ENCODE peak calls at places on chromosomes 5 and 9, in seven cellular contexts. J is CD8-positive, alpha-beta T cell; M is lower lobe of right lung; G is Panc1; L is AG09319; C is CD4-positive, alpha-beta T cell; D is MCF 10A. H is an unnamed sample.

GRCh38 chr9:38117646-38118045 is 48.6 kb upstream of the SHB start:
- DNase-seq in L (no peak), J (peak; percentile 15), C (no peak), M (no peak), G (no peak), D (no peak), H (no peak)

GRCh38 chr9:127588740-127589506 is 23.2 kb upstream of the STXBP1 start:
- DNase-seq in M (no peak), J (no peak), D (no peak), L (no peak), C (no peak), G (no peak), H (no peak)

GRCh38 chr9:69817202-69817601 is 3.4 kb upstream of the CFAP95 start:
- DNase-seq in L (no peak), D (no peak), M (no peak), C (no peak), G (no peak), J (no peak), H (no peak)

GRCh38 chr9:125260564-125260963 is 1.1 kb upstream of the GAPVD1 start:
- DNase-seq in G (no peak), J (no peak), D (no peak), M (no peak), C (no peak), L (no peak), H (peak; percentile 19)

GRCh38 chr9:77440057-77440456 is 208.1 kb downstream of the GNA14 start:
- DNase-seq in C (no peak), M (no peak), D (no peak), G (no peak), L (no peak), J (no peak), H (peak; percentile 90)

GRCh38 chr9:137281345-137282116 is 4.0 kb downstream of the TOR4A start:
- DNase-seq in L (no peak), M (no peak), G (no peak), C (no peak), J (no peak), D (no peak), H (no peak)

GRCh38 chr5:96476654-96477053 is 43.6 kb upstream of the PCSK1 start:
- DNase-seq in D (no peak), C (no peak), G (no peak), L (no peak), J (no peak), M (no peak), H (no peak)

GRCh38 chr5:43396762-43397304 is 15.4 kb downstream of the CCL28 start:
- DNase-seq in D (peak; percentile 49), M (peak; percentile 80), G (no peak), C (peak; percentile 49), J (peak; percentile 80), L (no peak), H (no peak)

GRCh38 chr5:25301836-25302235 is 657.1 kb upstream of the CDH10 start:
- DNase-seq in J (no peak), M (no peak), D (no peak), C (no peak), L (no peak), G (no peak), H (no peak)

GRCh38 chr5:180950291-180950949 is 38.2 kb upstream of the BTNL3 start:
- DNase-seq in M (no peak), G (no peak), D (peak; percentile 79), L (no peak), J (no peak), C (no peak), H (no peak)

GRCh38 chr9:111195779-111196178 is 134.2 kb downstream of the OR2K2 start:
- DNase-seq in G (no peak), L (no peak), C (no peak), J (no peak), M (no peak), D (no peak), H (no peak)

GRCh38 chr5:129018836-129019235 is 53.5 kb downstream of the SLC27A6 start:
- DNase-seq in G (no peak), L (no peak), J (no peak), C (no peak), M (no peak), D (no peak), H (no peak)

GRCh38 chr9:4306066-4306787 is 6.4 kb upstream of the GLIS3 start:
- DNase-seq in C (no peak), G (no peak), J (no peak), M (no peak), D (no peak), L (no peak), H (no peak)

GRCh38 chr5:32852535-32852934 is 141.4 kb downstream of the NPR3 start:
- DNase-seq in J (no peak), D (peak; percentile 76), M (peak; percentile 46), G (peak; percentile 20), L (peak; percentile 64), C (no peak), H (peak; percentile 56)

GRCh38 chr5:149546974-149547373 is 4.3 kb downstream of the CSNK1A1 start:
- DNase-seq in D (no peak), L (no peak), C (no peak), G (no peak), J (no peak), M (no peak), H (no peak)

GRCh38 chr5:168014423-168014822 is 277.0 kb upstream of the WWC1 start:
- DNase-seq in C (no peak), L (no peak), G (no peak), J (no peak), D (no peak), M (no peak), H (no peak)

GRCh38 chr5:103562084-103562452 is 521 bp downstream of the NUDT12 start:
- DNase-seq in L (no peak), D (no peak), G (no peak), J (no peak), C (no peak), M (peak; percentile 32), H (no peak)

GRCh38 chr9:87876708-87877107 is 6.0 kb upstream of the SPATA31E1 start:
- DNase-seq in J (peak; percentile 37), L (no peak), C (no peak), M (no peak), D (no peak), G (no peak), H (no peak)

GRCh38 chr5:111461261-111461671 is 51.1 kb downstream of the STARD4 start:
- DNase-seq in C (no peak), G (no peak), J (no peak), M (no peak), L (no peak), D (no peak), H (no peak)

GRCh38 chr9:105503873-105504272 is 54.1 kb upstream of the FKTN start:
- DNase-seq in D (peak; percentile 5), L (no peak), J (no peak), M (no peak), G (no peak), C (no peak), H (no peak)

GRCh38 chr5:56003179-56003578 is 8.4 kb upstream of the IL6ST start:
- DNase-seq in G (no peak), D (peak; percentile 71), C (no peak), M (no peak), J (no peak), L (no peak), H (no peak)

GRCh38 chr9:112705773-112706427 is 12.0 kb downstream of the INIP start:
- DNase-seq in M (no peak), D (peak; percentile 27), J (no peak), L (no peak), G (no peak), C (no peak), H (peak; percentile 46)

GRCh38 chr5:61304611-61305369 is 27.3 kb upstream of the ZSWIM6 start:
- DNase-seq in G (peak; percentile 94), L (peak; percentile 42), M (peak; percentile 71), J (no peak), C (no peak), D (peak; percentile 89), H (no peak)

GRCh38 chr5:57184322-57184721 is 10.5 kb downstream of the GPBP1 start:
- DNase-seq in C (no peak), J (no peak), D (peak; percentile 32), G (no peak), M (no peak), L (no peak), H (no peak)
- TF ChIP-seq CTCF in C (no peak), J (no peak), D (no peak), G (no peak), M (no peak), L (no peak), H (no peak)

GRCh38 chr5:79795764-79796398 is 106.2 kb downstream of the CMYA5 start:
- DNase-seq in M (no peak), G (no peak), C (no peak), D (peak; percentile 46), J (no peak), L (no peak), H (peak; percentile 48)
- TF ChIP-seq CTCF in M (no peak), G (no peak), C (no peak), D (no peak), J (no peak), L (no peak), H (no peak)

GRCh38 chr5:4639959-4640358 is 500.2 kb upstream of the ADAMTS16 start:
- DNase-seq in C (no peak), M (no peak), G (no peak), L (no peak), D (no peak), J (no peak), H (no peak)

GRCh38 chr5:4640793-4641192 is 499.3 kb upstream of the ADAMTS16 start:
- DNase-seq in L (no peak), G (no peak), M (no peak), D (peak; percentile 30), C (no peak), J (no peak), H (peak; percentile 37)

GRCh38 chr5:4642525-4642924 is 497.6 kb upstream of the ADAMTS16 start:
- DNase-seq in L (no peak), C (no peak), J (no peak), D (no peak), M (no peak), G (no peak), H (no peak)

GRCh38 chr5:4643960-4644359 is 496.2 kb upstream of the ADAMTS16 start:
- DNase-seq in M (no peak), D (no peak), L (no peak), G (no peak), J (no peak), C (no peak), H (no peak)

DNA sequence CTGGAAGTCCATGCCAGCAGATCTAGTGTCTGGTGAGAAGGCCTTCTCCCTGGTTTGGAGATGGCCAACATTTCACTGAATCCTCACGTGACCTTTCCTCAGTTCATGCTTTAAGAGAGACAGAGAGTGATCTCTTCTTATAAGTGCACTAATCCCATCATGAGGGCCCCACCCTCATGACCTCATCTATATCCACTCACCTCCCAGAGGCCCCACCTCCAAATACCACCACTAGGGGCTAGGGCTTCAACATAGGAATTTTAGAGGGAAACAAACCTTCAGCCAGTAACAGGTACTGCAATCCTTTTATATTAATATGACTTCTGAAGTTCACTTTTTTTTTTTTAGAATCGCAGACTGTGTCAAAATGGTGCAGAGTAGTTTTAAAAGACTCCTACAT is 496.9 kb upstream of the ADAMTS16 start:
- DNase-seq in C (no peak), L (no peak), J (no peak), M (no peak), D (no peak), G (no peak), H (no peak)
- TF ChIP-seq CTCF in C (no peak), L (no peak), J (no peak), M (no peak), D (no peak), G (no peak), H (no peak)

DNA sequence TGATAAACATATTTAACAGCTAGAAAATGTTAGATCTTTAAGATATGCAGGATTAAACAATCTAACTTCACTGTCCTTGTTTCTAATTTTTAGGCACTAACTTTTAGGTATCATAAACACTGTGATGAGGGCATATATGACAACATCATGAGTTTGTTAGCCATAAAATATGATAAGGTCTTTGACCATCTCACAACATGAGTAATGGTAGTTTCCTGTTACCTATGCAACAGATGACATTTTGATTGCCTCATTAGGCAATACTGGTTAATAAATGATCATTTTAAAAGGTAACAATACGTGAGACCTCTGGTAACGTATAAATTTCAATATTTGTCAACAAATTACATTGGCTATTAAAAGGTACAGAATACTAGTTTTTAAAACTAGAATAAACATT is 613.5 kb downstream of the PDE4D start:
- DNase-seq in M (no peak), L (no peak), J (no peak), G (no peak), C (no peak), D (no peak), H (no peak)
- TF ChIP-seq CTCF in M (no peak), L (no peak), J (no peak), G (no peak), C (no peak), D (no peak), H (no peak)

H was measured in astrocyte of the cerebellum.